ENCODE peak calls at places on chromosomes 4 and X, in nine cellular contexts. C, Z, L, X, N, T, F, K and M are unnamed samples.
A peak's percentile ranks its signal among the peaks of the same experiment; 100 is the strongest.

GRCh38 chr4:173119818-173120217 is 48.8 kb upstream of the GALNT7 start:
- DNase-seq in L (no peak), F (no peak), Z (no peak), K (no peak), X (no peak), N (peak; percentile 42), T (no peak), C (no peak), M (no peak)

GRCh38 chrX:331145-331771 is 12.7 kb upstream of the GTPBP6 start:
- DNase-seq in T (peak; percentile 65), C (no peak), K (no peak), Z (no peak), X (no peak), F (peak; percentile 15), N (no peak), L (peak; percentile 39), M (no peak)

GRCh38 chrX:26762253-26762652 is 546.3 kb downstream of the MAGEB5 start:
- DNase-seq in Z (no peak), T (no peak), N (no peak), K (no peak), C (no peak), X (no peak), L (no peak), F (no peak), M (no peak)

GRCh38 chr4:28490669-28491068 is 1630.0 kb downstream of the STIM2 start:
- DNase-seq in Z (no peak), N (peak; percentile 1), F (no peak), L (no peak), T (no peak), K (no peak), C (no peak), X (peak; percentile 8), M (no peak)

GRCh38 chr4:55378617-55379467 is 16.9 kb upstream of the TMEM165 start:
- DNase-seq in X (no peak), T (no peak), L (no peak), Z (no peak), K (no peak), F (no peak), C (peak; percentile 92), N (no peak), M (no peak)

GRCh38 chr4:74932832-74933561 is at the start of gene PARM1:
- DNase-seq in X (peak; percentile 91), L (peak; percentile 93), Z (no peak), T (peak; percentile 97), K (no peak), N (peak; percentile 37), C (peak; percentile 58), F (peak; percentile 92), M (peak; percentile 39)

GRCh38 chr4:86497131-86497530 is 97.0 kb upstream of the PTPN13 start:
- DNase-seq in K (no peak), T (no peak), F (no peak), C (no peak), N (no peak), L (no peak), X (no peak), Z (no peak), M (no peak)

GRCh38 chr4:141810702-141811365 is 174.5 kb downstream of the IL15 start:
- DNase-seq in N (peak; percentile 76), L (no peak), F (no peak), K (no peak), Z (no peak), C (no peak), X (no peak), T (no peak), M (no peak)

GRCh38 chrX:152445926-152446325 is 5.2 kb downstream of the GABRA3 start:
- DNase-seq in F (no peak), N (peak; percentile 63), X (peak; percentile 19), L (no peak), T (no peak), K (no peak), C (peak; percentile 85), Z (no peak), M (no peak)

GRCh38 chr4:147173797-147174196 is 228.1 kb upstream of the TTC29 start:
- DNase-seq in C (no peak), X (peak; percentile 51), N (no peak), F (no peak), K (no peak), Z (no peak), L (peak; percentile 93), T (no peak), M (no peak)

GRCh38 chr4:98516441-98517323 is 141.7 kb downstream of the TSPAN5 start:
- DNase-seq in X (no peak), C (no peak), N (peak; percentile 68), Z (no peak), K (no peak), F (no peak), L (no peak), T (no peak), M (no peak)

GRCh38 chr4:157779084-157779483 is 393.7 kb downstream of the GASK1B start:
- DNase-seq in C (no peak), X (no peak), T (no peak), L (peak; percentile 66), K (no peak), F (no peak), Z (no peak), N (no peak), M (no peak)

GRCh38 chr4:4485806-4486205 is 56.0 kb downstream of the STX18 start:
- DNase-seq in L (no peak), Z (no peak), K (no peak), N (no peak), X (no peak), T (no peak), C (no peak), F (no peak), M (no peak)

GRCh38 chr4:169724251-169724650 is 33.5 kb downstream of the HPF1 start:
- DNase-seq in X (peak; percentile 61), L (no peak), F (no peak), N (peak; percentile 77), C (no peak), T (no peak), K (no peak), Z (no peak), M (no peak)

GRCh38 chr4:24978291-24979072 is 52.3 kb downstream of the LGI2 start:
- DNase-seq in K (no peak), T (no peak), C (no peak), N (no peak), X (no peak), Z (no peak), F (no peak), L (no peak), M (no peak)

GRCh38 chrX:30904186-30904585 is 15.1 kb upstream of the TAB3 start:
- DNase-seq in Z (no peak), K (no peak), X (no peak), F (no peak), L (no peak), T (no peak), C (no peak), N (no peak), M (no peak)

GRCh38 chr4:140335076-140335475 is 38.4 kb upstream of the SCOC start:
- DNase-seq in C (no peak), L (no peak), K (no peak), N (peak; percentile 10), F (no peak), Z (no peak), T (no peak), X (no peak), M (no peak)

DNA sequence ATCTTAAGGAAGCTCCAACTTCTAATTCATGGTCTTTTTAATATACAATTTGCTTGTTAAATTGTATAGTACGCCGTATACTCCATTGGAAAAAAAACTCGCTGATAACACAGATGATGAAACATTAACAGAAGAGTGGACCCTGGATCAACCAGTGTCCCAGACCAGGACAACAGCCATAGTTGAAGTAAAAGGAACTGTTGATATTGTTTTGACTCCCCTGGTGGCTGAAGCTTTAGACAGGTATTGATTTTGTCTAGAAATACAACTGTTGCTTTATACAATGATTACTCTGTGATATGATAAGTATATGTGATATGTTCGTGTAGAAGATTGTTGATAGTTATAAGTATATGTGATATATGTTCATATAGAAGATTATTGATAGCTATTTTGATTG is 91.7 kb downstream of the BLTP1 start:
- DNase-seq in X (no peak), N (no peak), K (no peak), L (no peak), F (no peak), T (no peak), Z (no peak), C (no peak), M (no peak)
- H3K36me3 ChIP-seq in X (no peaks in the 10 kb centered on the region), N (peaks cover 24% of the 10 kb centered on the region), K (peaks cover 38% of the 10 kb centered on the region), L (peaks cover 53% of the 10 kb centered on the region), F (peaks cover 75% of the 10 kb centered on the region), T (peaks cover 72% of the 10 kb centered on the region), Z (peaks cover 39% of the 10 kb centered on the region), C (peaks cover 20% of the 10 kb centered on the region), M (peaks cover 8% of the 10 kb centered on the region)

DNA sequence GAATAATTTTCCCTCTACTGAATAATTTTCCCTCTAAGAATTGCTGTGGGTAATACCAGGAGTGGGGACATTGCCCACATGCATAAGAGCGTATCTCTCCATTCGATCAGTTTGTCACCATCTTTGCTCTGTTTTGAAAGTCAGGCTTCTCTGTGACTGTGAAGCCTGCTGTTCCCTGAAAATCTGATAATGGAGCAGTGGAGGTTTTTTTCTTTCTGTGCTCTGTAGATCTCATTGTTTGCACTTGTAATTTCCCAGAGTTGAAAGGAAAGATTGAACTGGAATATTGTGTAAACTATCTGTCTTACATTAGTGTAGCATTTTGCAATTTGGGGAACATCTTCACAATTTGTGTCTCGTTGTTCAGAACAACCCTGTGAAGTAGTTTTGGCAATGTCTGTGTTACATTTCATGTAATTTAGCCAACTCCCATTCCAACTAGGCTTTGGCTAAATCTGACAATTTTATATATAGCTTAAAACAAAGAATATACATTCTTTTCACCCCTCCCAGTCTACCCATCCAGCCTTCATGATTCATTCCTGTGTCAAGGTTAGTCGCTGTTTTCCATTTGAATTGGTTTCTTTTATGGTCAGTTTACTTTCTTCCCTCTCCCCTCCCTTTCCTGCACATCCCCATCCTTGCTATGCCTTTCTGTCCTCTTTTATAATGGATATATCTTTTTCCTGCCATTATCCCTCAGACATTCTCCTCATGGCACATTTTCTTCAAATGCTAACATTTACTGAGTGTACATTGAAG is 4.5 kb downstream of the ZXDB start:
- DNase-seq in C (no peak), F (no peak), T (no peak), X (peak; percentile 9), K (no peak), L (no peak), Z (no peak), N (no peak), M (no peak)
- H3K4me3 ChIP-seq in C (peak overlapping the region; percentile 20), F (peak overlapping the region; percentile 49), T (no peak overlapping the region), X (no peak overlapping the region), K (no peak overlapping the region), L (no peak overlapping the region), Z (no peak overlapping the region), N (peak overlapping the region; percentile 41), M (no peak overlapping the region)

GRCh38 chr4:6271206-6271605 is 1.6 kb downstream of the WFS1 start:
- DNase-seq in C (no peak), K (no peak), F (no peak), T (no peak), N (no peak), L (no peak), Z (no peak), X (no peak), M (no peak)
- H3K4me1 ChIP-seq in C (peaks cover 40% of the 10 kb centered on the region), K (peaks cover 4% of the 10 kb centered on the region), F (peaks cover 69% of the 10 kb centered on the region), T (peaks cover 48% of the 10 kb centered on the region), N (peaks cover 30% of the 10 kb centered on the region), L (peaks cover 8% of the 10 kb centered on the region), Z (peaks cover 8% of the 10 kb centered on the region), X (peaks cover 2% of the 10 kb centered on the region), M (peaks cover 43% of the 10 kb centered on the region)

GRCh38 chr4:186537843-186538521 is 17.4 kb downstream of the MTNR1A start:
- DNase-seq in K (no peak), Z (no peak), L (no peak), T (no peak), N (no peak), C (no peak), X (peak; percentile 69), F (no peak), M (no peak)

GRCh38 chr4:186536285-186536684 is 19.1 kb downstream of the MTNR1A start:
- DNase-seq in K (no peak), Z (no peak), T (no peak), F (no peak), L (no peak), X (peak; percentile 53), N (no peak), C (no peak), M (no peak)

GRCh38 chr4:186534056-186534455 is 21.3 kb downstream of the MTNR1A start:
- DNase-seq in F (no peak), T (no peak), Z (no peak), K (no peak), C (no peak), X (no peak), N (no peak), L (no peak), M (no peak)
- H3K36me3 ChIP-seq in F (no peaks in the 10 kb centered on the region), T (no peaks in the 10 kb centered on the region), Z (no peaks in the 10 kb centered on the region), K (no peaks in the 10 kb centered on the region), C (no peaks in the 10 kb centered on the region), X (no peaks in the 10 kb centered on the region), N (no peaks in the 10 kb centered on the region), L (no peaks in the 10 kb centered on the region), M (no peaks in the 10 kb centered on the region)